ENCODE peak calls at places on chromosomes 7 and 10, in seven cellular contexts. E is PC-3, Z is endodermal cell, J is astrocyte of the cerebellum, M is upper lobe of right lung, L is MM.1S, A is pancreas. R is an unnamed sample.

GRCh38 chr7:18610331-18610948 is 114.9 kb downstream of the HDAC9 start:
- DNase-seq in Z (peak), A (no peak), L (peak), J (no peak), M (no peak), E (peak), R (no peak)

GRCh38 chr7:23106491-23106800 is 861 bp downstream of the KLHL7 start:
- DNase-seq in A (no peak), J (no peak), L (no peak), M (no peak), E (peak), Z (peak), R (no peak)

GRCh38 chr7:45461014-45461413 is 113.2 kb upstream of the ADCY1 start:
- DNase-seq in A (no peak), J (no peak), L (no peak), E (no peak), Z (no peak), M (no peak), R (no peak)

GRCh38 chr10:89163265-89163995 is 43.7 kb downstream of the CH25H start:
- DNase-seq in A (no peak), L (peak), J (no peak), E (no peak), Z (no peak), M (no peak), R (no peak)

GRCh38 chr7:57579454-57579853 is 129.5 kb downstream of the ZNF716 start:
- DNase-seq in M (no peak), J (no peak), E (no peak), L (no peak), Z (no peak), A (no peak), R (no peak)

GRCh38 chr7:81621893-81622292 is 148.0 kb downstream of the HGF start:
- DNase-seq in E (no peak), M (no peak), A (no peak), Z (no peak), L (no peak), J (no peak), R (no peak)

GRCh38 chr10:23096814-23097549 is 1.6 kb downstream of the MSRB2 start:
- DNase-seq in L (no peak), E (peak), J (peak), A (no peak), Z (no peak), M (no peak), R (no peak)

GRCh38 chr10:105756386-105756785 is 1115.3 kb downstream of the SORCS3 start:
- DNase-seq in Z (no peak), L (no peak), M (no peak), A (no peak), J (no peak), E (no peak), R (no peak)

GRCh38 chr10:43667317-43667731 is 18.6 kb upstream of the ZNF32 start:
- DNase-seq in J (no peak), Z (peak), M (no peak), E (no peak), L (no peak), A (no peak), R (no peak)

GRCh38 chr7:112101083-112101846 is 104.9 kb downstream of the DOCK4 start:
- DNase-seq in L (no peak), Z (no peak), J (no peak), M (no peak), A (no peak), E (no peak), R (no peak)

GRCh38 chr7:92155108-92155755 is 21.0 kb upstream of the CYP51A1 start:
- DNase-seq in Z (no peak), M (no peak), E (no peak), L (no peak), J (no peak), A (no peak), R (no peak)

GRCh38 chr10:73043319-73043718 is 53.3 kb downstream of the P4HA1 start:
- DNase-seq in J (no peak), L (no peak), E (no peak), Z (no peak), M (no peak), A (no peak), R (no peak)

GRCh38 chr7:88789480-88790064 is 6.0 kb downstream of the TEX47 start:
- DNase-seq in J (peak), Z (no peak), E (peak), M (no peak), L (peak), A (no peak), R (no peak)

GRCh38 chr10:47362199-47362598 is 14.0 kb downstream of the RBP3 start:
- DNase-seq in L (no peak), J (no peak), E (peak), Z (no peak), A (no peak), M (peak), R (no peak)

GRCh38 chr10:28097633-28098032 is 98.8 kb upstream of the ODAD2 start:
- DNase-seq in M (no peak), Z (no peak), E (no peak), J (no peak), L (no peak), A (no peak), R (no peak)

GRCh38 chr7:157612664-157613561 is 276.1 kb downstream of the DNAJB6 start:
- DNase-seq in E (peak), J (no peak), L (no peak), Z (peak), M (peak), A (peak), R (no peak)

GRCh38 chr10:6204341-6205191 is 1.8 kb downstream of the PFKFB3 start:
- DNase-seq in J (peak), L (no peak), M (peak), A (no peak), E (peak), Z (peak), R (no peak)

GRCh38 chr10:28054211-28054888 is 55.5 kb upstream of the ODAD2 start:
- DNase-seq in J (peak), L (no peak), E (peak), M (no peak), Z (no peak), A (no peak), R (peak)

GRCh38 chr7:115477193-115477651 is 553.3 kb downstream of the TFEC start:
- DNase-seq in L (no peak), M (no peak), E (no peak), Z (peak), A (peak), J (no peak), R (no peak)

GRCh38 chr10:12417341-12417740 is 68.0 kb downstream of the CAMK1D start:
- DNase-seq in J (no peak), Z (no peak), A (no peak), E (no peak), M (no peak), L (no peak), R (no peak)

GRCh38 chr7:16422100-16422430 is 727 bp upstream of the CRPPA start:
- DNase-seq in L (no peak), Z (no peak), J (no peak), E (no peak), M (no peak), A (no peak), R (no peak)

GRCh38 chr7:27678617-27679260 is 16.1 kb upstream of the HIBADH start:
- DNase-seq in A (no peak), E (peak), L (no peak), M (no peak), J (no peak), Z (no peak), R (no peak)

GRCh38 chr10:76393875-76394706 is 962.7 kb downstream of the LRMDA start:
- DNase-seq in M (no peak), Z (no peak), A (no peak), L (no peak), E (no peak), J (no peak), R (no peak)

GRCh38 chr10:110275140-110275729 is 29.5 kb downstream of the SMNDC1 start:
- DNase-seq in Z (no peak), L (no peak), M (no peak), A (no peak), J (no peak), E (no peak), R (no peak)

GRCh38 chr7:151845412-151846205 is 31.3 kb downstream of the PRKAG2 start:
- DNase-seq in L (no peak), E (no peak), M (peak), A (no peak), J (no peak), Z (no peak), R (no peak)

GRCh38 chr7:41628926-41629325 is 74.0 kb downstream of the INHBA start:
- DNase-seq in Z (no peak), J (no peak), M (no peak), E (peak), A (no peak), L (peak), R (no peak)

DNA sequence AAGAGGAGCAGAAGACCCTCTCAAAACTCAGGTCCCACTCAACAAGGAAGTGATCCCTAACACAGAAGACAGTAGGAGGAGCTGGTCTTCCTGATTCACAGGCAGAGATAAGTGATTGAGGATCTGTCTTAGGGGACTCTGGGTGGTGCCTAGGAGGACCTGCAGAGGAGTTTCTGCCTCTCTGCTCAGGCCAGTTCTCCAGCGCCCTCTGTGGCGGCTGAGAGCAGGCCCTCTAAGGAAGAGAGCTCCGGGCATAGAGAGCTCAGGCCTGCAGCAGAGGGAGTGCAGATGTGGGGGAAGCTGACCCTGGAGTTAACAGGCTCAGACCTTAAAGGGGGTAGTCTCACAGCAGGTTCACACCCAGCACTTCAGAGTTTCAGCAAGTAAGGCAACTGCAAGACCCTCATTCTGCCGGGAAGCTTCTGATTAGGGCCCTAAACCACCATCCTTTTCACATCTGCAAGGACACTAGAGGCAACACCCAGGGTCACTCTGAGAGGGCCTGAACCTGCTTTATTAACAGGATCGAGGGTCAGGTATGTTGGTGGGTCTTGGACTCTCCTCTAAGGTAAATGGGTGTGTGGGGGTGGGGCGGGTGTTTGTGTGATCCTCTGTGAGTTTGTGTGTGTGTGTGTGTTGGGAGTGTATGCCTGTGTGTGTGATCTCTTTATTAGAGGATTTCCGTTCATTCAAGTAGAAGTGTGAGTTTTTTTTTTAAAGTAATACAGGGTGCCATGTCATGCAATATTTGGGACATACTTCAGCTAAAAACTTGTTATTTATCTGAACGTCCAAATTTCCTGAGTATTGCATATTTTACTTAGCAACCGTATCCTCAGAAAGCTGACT is 57.6 kb upstream of the TARP start:
- DNase-seq in E (no peak), Z (peak), L (no peak), A (no peak), M (no peak), J (no peak), R (no peak)
- TF ChIP-seq CTCF in E (no peak), Z (peak), L (peak), A (no peak), M (no peak), J (no peak), R (peak)

GRCh38 chr10:124065382-124066155 is 27.8 kb downstream of the CHST15 start:
- DNase-seq in L (peak), Z (no peak), E (peak), A (no peak), J (no peak), M (no peak), R (no peak)
- H3K4me3 ChIP-seq in L (peak), Z (no peak), E (no peak), A (peak), J (no peak), M (peak), R (no peak)

GRCh38 chr10:74451127-74451829 is 300.3 kb downstream of the ADK start:
- DNase-seq in Z (no peak), A (no peak), E (no peak), L (no peak), M (no peak), J (no peak), R (no peak)

GRCh38 chr10:74450623-74451022 is 299.6 kb downstream of the ADK start:
- DNase-seq in Z (no peak), J (no peak), L (no peak), E (no peak), M (no peak), A (no peak), R (no peak)

DNA sequence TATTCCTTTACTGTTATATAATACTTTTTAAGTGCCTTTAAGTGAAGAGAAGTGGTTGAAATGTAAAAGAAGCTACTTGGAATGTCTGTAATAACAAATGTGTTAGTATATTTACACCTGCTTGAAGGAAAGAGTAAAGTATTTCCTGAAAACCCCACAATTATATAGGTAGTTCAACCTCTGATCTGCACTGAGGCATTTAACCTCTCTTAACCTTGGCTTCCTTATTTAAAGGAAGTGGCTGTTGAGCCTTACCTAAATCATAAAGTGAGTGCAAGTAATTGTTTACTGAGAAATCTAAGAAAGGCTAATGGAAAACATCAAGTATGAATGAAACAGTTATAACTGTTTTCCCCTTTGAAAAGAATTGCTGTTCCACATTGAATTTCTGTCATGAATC is 294.5 kb downstream of the ADK start:
- DNase-seq in E (no peak), L (no peak), M (no peak), J (no peak), Z (no peak), A (no peak), R (no peak)
- TF ChIP-seq CTCF in E (no peak), L (no peak), M (no peak), J (no peak), Z (no peak), A (no peak), R (no peak)

DNA sequence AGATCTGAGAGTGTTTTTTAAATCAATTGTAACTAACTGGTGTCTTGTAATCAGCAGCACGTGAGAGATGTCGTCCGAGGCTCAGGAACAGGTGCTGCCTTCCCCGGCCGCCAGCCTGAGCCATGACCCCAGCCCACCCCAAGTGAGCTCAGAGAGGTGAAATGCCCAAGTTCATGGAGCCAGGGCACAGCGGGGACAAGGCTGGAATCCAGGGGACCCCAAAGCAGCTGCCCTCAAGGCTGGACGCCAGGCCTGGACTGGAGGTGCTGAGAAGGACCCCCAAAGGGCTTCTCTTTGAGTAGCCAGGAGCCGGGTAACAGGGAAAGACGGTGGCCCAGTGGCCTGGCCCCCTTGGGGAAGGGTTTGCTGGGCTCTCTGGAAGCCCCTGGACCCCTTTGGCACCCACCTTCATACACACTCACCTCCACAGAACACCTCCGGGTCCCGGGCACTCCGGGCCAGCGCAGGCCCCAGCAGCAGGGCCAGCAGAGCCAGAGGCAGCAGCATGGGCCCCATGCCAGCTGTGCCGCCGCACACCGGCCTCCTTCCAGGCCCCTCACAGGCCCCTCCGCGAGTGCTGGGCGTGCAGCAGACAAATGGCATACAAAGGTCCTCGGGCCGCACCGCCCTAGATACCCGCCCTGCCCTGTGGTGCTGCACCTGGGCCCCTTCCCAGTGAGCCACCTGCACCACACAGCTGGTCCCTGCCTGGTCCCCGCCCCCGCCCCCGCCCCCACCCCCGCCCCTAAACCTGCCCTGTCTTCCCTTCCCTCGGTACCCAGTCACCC is 24.0 kb upstream of the CNPY1 start:
- DNase-seq in Z (no peak), E (no peak), M (no peak), L (no peak), A (peak), J (no peak), R (no peak)
- H3K4me3 ChIP-seq in Z (no peak), E (no peak), M (no peak), L (no peak), A (no peak), J (no peak), R (no peak)

DNA sequence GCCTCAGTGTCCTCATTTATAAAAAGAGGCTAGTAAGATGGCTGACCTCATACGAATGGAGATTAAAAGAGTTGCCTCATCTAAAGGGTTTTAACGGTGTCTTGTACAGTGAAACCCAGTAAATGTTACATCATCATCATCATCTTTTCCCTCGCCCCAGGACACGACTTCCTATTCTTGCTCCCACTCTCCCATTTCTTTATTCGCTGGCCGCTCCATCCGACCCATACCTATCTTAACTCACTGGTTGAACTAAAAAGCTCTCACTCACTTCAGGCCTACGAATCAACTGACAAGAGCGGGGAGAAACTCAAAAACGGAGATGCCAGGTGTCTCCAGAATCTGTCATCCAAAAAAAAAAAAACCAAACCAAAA is 502 bp downstream of the FRA10AC1 start:
- DNase-seq in M (no peak), Z (peak), E (peak), J (no peak), L (no peak), A (no peak), R (peak)
- TF ChIP-seq CTCF in M (no peak), Z (no peak), E (no peak), J (no peak), L (no peak), A (no peak), R (no peak)

GRCh38 chr10:102231357-102232318 is 5.5 kb downstream of the ELOVL3 start:
- DNase-seq in J (no peak), Z (peak), E (peak), A (peak), L (peak), M (peak), R (no peak)
- H3K4me3 ChIP-seq in J (peak), Z (no peak), E (no peak), A (peak), L (peak), M (peak), R (peak)

GRCh38 chr7:90412458-90413184 is 9.4 kb downstream of the CLDN12 start:
- DNase-seq in M (peak), A (peak), Z (peak), E (peak), L (peak), J (no peak), R (peak)
- TF ChIP-seq CTCF in M (peak), A (peak), Z (peak), E (peak), L (peak), J (peak), R (peak)

GRCh38 chr10:98030991-98031431 is 590 bp upstream of the CRTAC1 start:
- DNase-seq in E (no peak), A (peak), L (no peak), M (no peak), J (no peak), Z (peak), R (no peak)
- H3K4me3 ChIP-seq in E (no peak), A (peak), L (no peak), M (peak), J (peak), Z (peak), R (no peak)

GRCh38 chr10:79067241-79068202 is 1.2 kb upstream of the ZMIZ1 start:
- DNase-seq in E (peak), A (peak), M (peak), Z (peak), L (peak), J (peak), R (no peak)
- TF ChIP-seq CTCF in E (peak), A (no peak), M (no peak), Z (no peak), L (no peak), J (peak), R (peak)